ENCODE peak calls at places on chromosomes 4 and X, in ten cellular contexts. One of them, this sample, is unnamed.

GRCh38 chr4:80814266-80814665 is 216.2 kb upstream of the BMP3 start:
- DNase-seq in effector CD4-positive, alpha-beta T cell: no peak
- DNase-seq in caudate nucleus: no peak
- DNase-seq in psoas muscle: no peak
- DNase-seq in H4: no peak
- DNase-seq in SJSA1: no peak
- DNase-seq in choroid plexus epithelial cell: no peak
- DNase-seq in ELF-1: no peak
- DNase-seq in dermis microvascular lymphatic vessel endothelial cell: no peak
- DNase-seq in lung: no peak
- DNase-seq in this sample: no peak

GRCh38 chr4:78634011-78634664 is 82.6 kb downstream of the ANXA3 start:
- DNase-seq in effector CD4-positive, alpha-beta T cell: no peak
- DNase-seq in ELF-1: no peak
- DNase-seq in H4: no peak
- DNase-seq in psoas muscle: no peak
- DNase-seq in SJSA1: no peak
- DNase-seq in lung: no peak
- DNase-seq in caudate nucleus: peak
- DNase-seq in dermis microvascular lymphatic vessel endothelial cell: no peak
- DNase-seq in choroid plexus epithelial cell: no peak
- DNase-seq in this sample: no peak

GRCh38 chr4:93203708-93204107 is 624.8 kb upstream of the ATOH1 start:
- DNase-seq in dermis microvascular lymphatic vessel endothelial cell: no peak
- DNase-seq in psoas muscle: no peak
- DNase-seq in caudate nucleus: no peak
- DNase-seq in ELF-1: peak
- DNase-seq in lung: no peak
- DNase-seq in H4: no peak
- DNase-seq in effector CD4-positive, alpha-beta T cell: no peak
- DNase-seq in SJSA1: no peak
- DNase-seq in choroid plexus epithelial cell: no peak
- DNase-seq in this sample: no peak

GRCh38 chr4:1956631-1957030 is 52.1 kb downstream of the NELFA start:
- DNase-seq in H4: no peak
- DNase-seq in ELF-1: no peak
- DNase-seq in psoas muscle: no peak
- DNase-seq in dermis microvascular lymphatic vessel endothelial cell: no peak
- DNase-seq in lung: no peak
- DNase-seq in caudate nucleus: no peak
- DNase-seq in effector CD4-positive, alpha-beta T cell: no peak
- DNase-seq in SJSA1: no peak
- DNase-seq in choroid plexus epithelial cell: no peak
- DNase-seq in this sample: no peak

GRCh38 chr4:1401409-1402020 is 4.7 kb downstream of the NKX1-1 start:
- DNase-seq in lung: no peak
- DNase-seq in H4: no peak
- DNase-seq in caudate nucleus: no peak
- DNase-seq in dermis microvascular lymphatic vessel endothelial cell: no peak
- DNase-seq in choroid plexus epithelial cell: no peak
- DNase-seq in ELF-1: peak
- DNase-seq in SJSA1: no peak
- DNase-seq in effector CD4-positive, alpha-beta T cell: no peak
- DNase-seq in psoas muscle: no peak
- DNase-seq in this sample: no peak

GRCh38 chr4:8891255-8891645 is 19.6 kb upstream of the HMX1 start:
- DNase-seq in SJSA1: no peak
- DNase-seq in ELF-1: no peak
- DNase-seq in H4: no peak
- DNase-seq in caudate nucleus: no peak
- DNase-seq in lung: no peak
- DNase-seq in choroid plexus epithelial cell: no peak
- DNase-seq in effector CD4-positive, alpha-beta T cell: no peak
- DNase-seq in psoas muscle: no peak
- DNase-seq in dermis microvascular lymphatic vessel endothelial cell: no peak
- DNase-seq in this sample: no peak

GRCh38 chr4:152936446-152937279 is 540 bp downstream of the FHDC1 start:
- DNase-seq in H4: no peak
- DNase-seq in dermis microvascular lymphatic vessel endothelial cell: no peak
- DNase-seq in SJSA1: peak
- DNase-seq in effector CD4-positive, alpha-beta T cell: no peak
- DNase-seq in caudate nucleus: no peak
- DNase-seq in psoas muscle: peak
- DNase-seq in choroid plexus epithelial cell: peak
- DNase-seq in ELF-1: peak
- DNase-seq in lung: no peak
- DNase-seq in this sample: peak

GRCh38 chrX:133897593-133898163 is 87.7 kb downstream of the GPC3 start:
- DNase-seq in H4: peak
- DNase-seq in effector CD4-positive, alpha-beta T cell: no peak
- DNase-seq in caudate nucleus: no peak
- DNase-seq in psoas muscle: no peak
- DNase-seq in dermis microvascular lymphatic vessel endothelial cell: no peak
- DNase-seq in ELF-1: no peak
- DNase-seq in choroid plexus epithelial cell: peak
- DNase-seq in lung: no peak
- DNase-seq in SJSA1: no peak
- DNase-seq in this sample: no peak

GRCh38 chrX:46710425-46710824 is 48.5 kb downstream of the SLC9A7 start:
- DNase-seq in SJSA1: no peak
- DNase-seq in H4: no peak
- DNase-seq in effector CD4-positive, alpha-beta T cell: no peak
- DNase-seq in psoas muscle: no peak
- DNase-seq in caudate nucleus: no peak
- DNase-seq in ELF-1: peak
- DNase-seq in dermis microvascular lymphatic vessel endothelial cell: no peak
- DNase-seq in lung: no peak
- DNase-seq in choroid plexus epithelial cell: peak
- DNase-seq in this sample: no peak

GRCh38 chrX:2875798-2876399 is 47.2 kb downstream of the GYG2 start:
- DNase-seq in psoas muscle: no peak
- DNase-seq in caudate nucleus: no peak
- DNase-seq in H4: no peak
- DNase-seq in lung: no peak
- DNase-seq in effector CD4-positive, alpha-beta T cell: no peak
- DNase-seq in SJSA1: peak
- DNase-seq in ELF-1: peak
- DNase-seq in choroid plexus epithelial cell: peak
- DNase-seq in dermis microvascular lymphatic vessel endothelial cell: no peak
- DNase-seq in this sample: no peak

GRCh38 chr4:109164011-109164410 is 138.4 kb downstream of the COL25A1 start:
- DNase-seq in lung: no peak
- DNase-seq in ELF-1: peak
- DNase-seq in effector CD4-positive, alpha-beta T cell: no peak
- DNase-seq in choroid plexus epithelial cell: peak
- DNase-seq in caudate nucleus: no peak
- DNase-seq in SJSA1: no peak
- DNase-seq in dermis microvascular lymphatic vessel endothelial cell: no peak
- DNase-seq in H4: no peak
- DNase-seq in psoas muscle: no peak
- DNase-seq in this sample: no peak

GRCh38 chr4:41644288-41644914 is 104.1 kb downstream of the PHOX2B start:
- DNase-seq in psoas muscle: peak
- DNase-seq in ELF-1: peak
- DNase-seq in choroid plexus epithelial cell: peak
- DNase-seq in dermis microvascular lymphatic vessel endothelial cell: peak
- DNase-seq in caudate nucleus: peak
- DNase-seq in SJSA1: no peak
- DNase-seq in H4: no peak
- DNase-seq in lung: peak
- DNase-seq in effector CD4-positive, alpha-beta T cell: no peak
- DNase-seq in this sample: peak

GRCh38 chr4:118801895-118802575 is 33.9 kb downstream of the SEC24D start:
- DNase-seq in dermis microvascular lymphatic vessel endothelial cell: no peak
- DNase-seq in SJSA1: no peak
- DNase-seq in ELF-1: no peak
- DNase-seq in effector CD4-positive, alpha-beta T cell: no peak
- DNase-seq in lung: no peak
- DNase-seq in caudate nucleus: no peak
- DNase-seq in H4: no peak
- DNase-seq in psoas muscle: no peak
- DNase-seq in choroid plexus epithelial cell: no peak
- DNase-seq in this sample: no peak

GRCh38 chr4:46270986-46271596 is 118.8 kb downstream of the GABRA2 start:
- DNase-seq in SJSA1: no peak
- DNase-seq in caudate nucleus: no peak
- DNase-seq in lung: no peak
- DNase-seq in ELF-1: no peak
- DNase-seq in effector CD4-positive, alpha-beta T cell: no peak
- DNase-seq in H4: peak
- DNase-seq in psoas muscle: no peak
- DNase-seq in dermis microvascular lymphatic vessel endothelial cell: no peak
- DNase-seq in choroid plexus epithelial cell: peak
- DNase-seq in this sample: no peak

GRCh38 chr4:125658773-125659172 is 344.0 kb downstream of the FAT4 start:
- DNase-seq in effector CD4-positive, alpha-beta T cell: no peak
- DNase-seq in H4: no peak
- DNase-seq in dermis microvascular lymphatic vessel endothelial cell: no peak
- DNase-seq in ELF-1: no peak
- DNase-seq in SJSA1: no peak
- DNase-seq in lung: no peak
- DNase-seq in psoas muscle: no peak
- DNase-seq in choroid plexus epithelial cell: no peak
- DNase-seq in caudate nucleus: no peak
- DNase-seq in this sample: no peak

This sample was measured in left lobe of liver.